ENCODE peak calls at places on chromosomes 7 and 10, in nine cellular contexts. Z is choroid plexus epithelial cell, A is aorta, D is A549, Q is brain microvascular endothelial cell, L is transverse colon, W is astrocyte, N is fibroblast of lung, S is esophagus squamous epithelium. J is an unnamed sample.

GRCh38 chr7:105264707-105265106 is 124.0 kb downstream of the SRPK2 start:
- DNase-seq in S (no peak), A (no peak), W (no peak), Q (no peak), Z (no peak), L (no peak), N (no peak), D (no peak), J (no peak)

GRCh38 chr10:58967551-58968418 is 208.7 kb upstream of the PHYHIPL start:
- DNase-seq in L (no peak), W (no peak), Z (no peak), S (no peak), A (peak), N (no peak), D (peak), Q (no peak), J (no peak)

GRCh38 chr7:90661290-90662151 is 65.4 kb downstream of the CDK14 start:
- DNase-seq in Z (peak), L (no peak), Q (peak), N (peak), S (no peak), W (peak), A (no peak), D (no peak), J (no peak)

GRCh38 chr10:63256047-63256773 is 123.1 kb downstream of the NRBF2 start:
- DNase-seq in N (peak), Z (peak), L (no peak), W (no peak), Q (no peak), S (no peak), A (no peak), D (no peak), J (no peak)

GRCh38 chr10:1015688-1016087 is 10.0 kb downstream of the IDI2 start:
- DNase-seq in Z (no peak), D (no peak), S (no peak), Q (no peak), A (no peak), W (no peak), L (no peak), N (no peak), J (no peak)

GRCh38 chr10:49691588-49691987 is 12.1 kb downstream of the C10orf53 start:
- DNase-seq in N (no peak), A (no peak), L (no peak), W (no peak), Q (no peak), Z (no peak), S (no peak), D (no peak), J (no peak)

GRCh38 chr7:100689230-100690135 is 4.6 kb downstream of the GIGYF1 start:
- DNase-seq in Z (no peak), S (no peak), D (no peak), Q (no peak), L (no peak), N (no peak), W (no peak), A (peak), J (no peak)

GRCh38 chr7:113796557-113796956 is 122.3 kb downstream of the PPP1R3A start:
- DNase-seq in L (no peak), A (no peak), W (peak), N (peak), D (no peak), S (no peak), Q (peak), Z (peak), J (no peak)

GRCh38 chr7:96973986-96974385 is 31.4 kb upstream of the DLX6 start:
- DNase-seq in N (no peak), A (peak), W (peak), D (no peak), Q (peak), L (no peak), Z (peak), S (no peak), J (no peak)

GRCh38 chr7:29239638-29240037 is 45.1 kb downstream of the CHN2 start:
- DNase-seq in W (no peak), A (no peak), N (no peak), Z (peak), L (no peak), Q (no peak), S (no peak), D (peak), J (no peak)

GRCh38 chr10:99524050-99524666 is 8.6 kb upstream of the NKX2-3 start:
- DNase-seq in S (no peak), L (no peak), D (no peak), Z (no peak), A (no peak), N (no peak), Q (no peak), W (no peak), J (no peak)

GRCh38 chr10:48213047-48213446 is 61.4 kb downstream of the FRMPD2 start:
- DNase-seq in Z (no peak), N (no peak), S (no peak), Q (no peak), A (no peak), L (no peak), W (no peak), D (no peak), J (no peak)

GRCh38 chr10:97278491-97278989 is 13.9 kb downstream of the ARHGAP19 start:
- DNase-seq in W (peak), Z (peak), S (no peak), D (peak), A (no peak), Q (peak), L (no peak), N (peak), J (no peak)

GRCh38 chr7:151152935-151153513 is 14.5 kb downstream of the GBX1 start:
- DNase-seq in L (no peak), Z (no peak), W (no peak), Q (no peak), D (no peak), N (no peak), S (no peak), A (no peak), J (no peak)

GRCh38 chr10:12191715-12192114 is 4.0 kb downstream of the NUDT5 start:
- DNase-seq in Q (no peak), W (no peak), A (no peak), N (peak), S (no peak), L (no peak), Z (no peak), D (no peak), J (no peak)

GRCh38 chr7:138838166-138838565 is 40.2 kb upstream of the ATP6V0A4 start:
- DNase-seq in S (no peak), Z (no peak), Q (no peak), D (no peak), L (no peak), N (no peak), A (no peak), W (no peak), J (no peak)

GRCh38 chr7:44882899-44883298 is 2.4 kb downstream of the PURB start:
- DNase-seq in A (no peak), N (no peak), S (no peak), W (peak), Q (no peak), Z (peak), D (no peak), L (no peak), J (no peak)

GRCh38 chr7:32957326-32958045 is at the start of gene FKBP9:
- DNase-seq in D (peak), L (peak), Z (peak), N (peak), W (peak), A (peak), Q (peak), S (no peak), J (peak)

GRCh38 chr7:96144260-96144526 is 177.7 kb downstream of the SLC25A13 start:
- DNase-seq in L (no peak), N (no peak), W (no peak), A (no peak), S (no peak), Q (no peak), D (no peak), Z (peak), J (no peak)

GRCh38 chr7:12289996-12290395 is 78.9 kb downstream of the TMEM106B start:
- DNase-seq in S (no peak), L (no peak), W (no peak), A (no peak), Q (no peak), D (no peak), Z (no peak), N (no peak), J (no peak)

GRCh38 chr7:19619122-19619521 is 89.7 kb downstream of the POLR1F start:
- DNase-seq in Q (no peak), W (no peak), Z (peak), D (no peak), S (no peak), L (no peak), N (no peak), A (no peak), J (no peak)

GRCh38 chr10:121645696-121646095 is 47.5 kb upstream of the FGFR2 start:
- DNase-seq in S (no peak), Z (no peak), N (no peak), Q (no peak), W (no peak), L (no peak), D (no peak), A (no peak), J (no peak)

GRCh38 chr7:2019693-2020511 is 212.8 kb downstream of the MAD1L1 start:
- DNase-seq in A (peak), Z (peak), S (peak), D (no peak), N (peak), W (peak), L (peak), Q (peak), J (peak)

GRCh38 chr7:12731214-12731656 is 43.8 kb downstream of the ARL4A start:
- DNase-seq in Q (no peak), D (no peak), L (no peak), A (no peak), Z (peak), N (peak), W (no peak), S (no peak), J (no peak)

GRCh38 chr7:96136600-96137239 is 185.2 kb downstream of the SLC25A13 start:
- DNase-seq in Z (no peak), S (no peak), A (no peak), W (no peak), D (no peak), N (no peak), L (no peak), Q (no peak), J (no peak)

GRCh38 chr7:141660259-141660658 is 41.7 kb downstream of the DENND11 start:
- DNase-seq in A (peak), S (no peak), W (no peak), L (no peak), Z (no peak), N (no peak), Q (no peak), D (no peak), J (peak)

GRCh38 chr7:147265528-147265927 is 1148.9 kb downstream of the CNTNAP2 start:
- DNase-seq in N (no peak), D (no peak), Q (no peak), S (no peak), Z (no peak), L (no peak), A (no peak), W (no peak), J (no peak)

GRCh38 chr10:82319558-82319957 is 444.6 kb downstream of the NRG3 start:
- DNase-seq in L (no peak), A (no peak), S (no peak), D (no peak), Q (no peak), N (no peak), W (no peak), Z (no peak), J (no peak)

GRCh38 chr7:27346531-27347260 is 104.1 kb downstream of the EVX1 start:
- DNase-seq in L (peak), A (peak), N (peak), W (peak), D (peak), Q (peak), S (no peak), Z (peak), J (no peak)

GRCh38 chr10:18501198-18501597 is 150.2 kb downstream of the NSUN6 start:
- DNase-seq in L (no peak), D (peak), A (no peak), N (peak), Z (peak), Q (peak), S (no peak), W (peak), J (no peak)

GRCh38 chr7:90595341-90595800 is 750 bp upstream of the CDK14 start:
- DNase-seq in A (no peak), S (no peak), Q (peak), W (no peak), Z (peak), N (peak), L (no peak), D (no peak), J (no peak)

GRCh38 chr10:65335311-65335710 is 1590.5 kb upstream of the LRRTM3 start:
- DNase-seq in S (no peak), A (no peak), L (no peak), Z (no peak), D (no peak), N (no peak), W (no peak), Q (no peak), J (no peak)

GRCh38 chr7:41268874-41269273 is 434.0 kb downstream of the INHBA start:
- DNase-seq in L (no peak), A (no peak), Q (no peak), D (no peak), Z (no peak), S (no peak), N (no peak), W (peak), J (no peak)

GRCh38 chr7:74269757-74270277 is 15.6 kb upstream of the RFC2 start:
- DNase-seq in Z (peak), S (no peak), D (peak), N (peak), Q (peak), W (peak), L (peak), A (peak), J (no peak)

GRCh38 chr7:48887500-48887899 is 36.8 kb upstream of the CDC14C start:
- DNase-seq in A (no peak), D (no peak), Q (no peak), N (peak), S (no peak), L (no peak), Z (peak), W (peak), J (peak)

DNA sequence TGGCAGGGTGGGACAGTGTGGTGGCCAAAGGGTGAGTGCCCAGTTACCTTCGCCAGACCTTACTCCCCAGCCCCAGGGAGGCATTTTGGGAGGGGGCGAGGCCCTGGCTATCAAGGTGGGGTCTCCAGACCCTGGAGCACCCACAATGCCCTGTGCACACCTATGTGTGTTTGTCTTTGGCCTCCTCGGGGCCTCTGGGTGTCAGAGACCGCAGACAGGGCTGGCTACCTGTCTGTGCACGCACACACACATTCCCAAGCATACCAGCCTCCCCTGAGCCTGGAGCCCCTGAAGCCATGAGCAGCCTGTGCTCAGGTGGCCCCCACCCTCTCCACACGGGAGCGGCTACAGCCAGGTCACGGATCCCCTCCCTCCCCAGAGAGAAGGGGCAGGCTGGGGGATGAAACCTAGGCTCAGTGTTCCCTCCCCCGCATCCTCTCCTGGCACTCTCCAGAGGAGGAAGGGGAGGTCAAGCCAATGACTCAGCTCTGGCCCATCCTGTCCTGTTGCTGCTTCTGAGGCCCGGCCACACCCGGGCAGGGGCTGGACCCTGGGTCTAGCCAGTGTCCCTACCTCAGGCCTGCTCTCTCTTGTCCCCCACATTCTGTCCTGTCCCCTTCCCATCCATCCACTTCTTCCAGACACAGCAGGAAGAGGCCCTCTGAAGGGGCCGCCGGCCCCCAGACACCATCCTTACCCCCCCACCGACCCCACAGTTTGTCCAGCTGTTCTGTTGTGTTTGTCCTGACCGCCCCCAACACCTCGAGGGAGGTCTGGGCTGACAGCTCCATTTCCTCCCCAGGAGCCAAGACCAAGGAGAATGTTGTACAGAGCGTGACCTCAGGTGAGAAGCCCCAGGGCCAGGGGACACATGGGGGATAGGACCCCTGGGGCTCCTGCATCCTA is 685 bp downstream of the SNCG start:
- DNase-seq in Q (peak), Z (peak), L (no peak), W (peak), S (no peak), D (peak), A (peak), N (peak), J (peak)
- H3K4me3 ChIP-seq in Q (no peak), Z (no peak), L (no peak), W (no peak), S (peak), D (peak), A (no peak), N (no peak), J (peak)

GRCh38 chr10:68329506-68329861 is 2.4 kb upstream of the HNRNPH3 start:
- DNase-seq in N (no peak), Z (no peak), L (no peak), W (no peak), A (no peak), D (no peak), Q (no peak), S (no peak), J (no peak)

GRCh38 chr10:68330852-68331454 is 911 bp upstream of the HNRNPH3 start:
- DNase-seq in S (no peak), A (peak), Z (peak), W (peak), Q (no peak), D (no peak), L (peak), N (peak), J (peak)

GRCh38 chr10:68331455-68332258 is at the start of gene HNRNPH3:
- DNase-seq in A (peak), L (peak), Q (peak), S (peak), W (peak), N (peak), Z (peak), D (peak), J (peak)

GRCh38 chr10:68332259-68333057 is at the start of gene PBLD:
- DNase-seq in Q (peak), Z (peak), A (peak), S (no peak), D (peak), L (peak), W (peak), N (peak), J (peak)

GRCh38 chr10:68327889-68328786 is 3.7 kb upstream of the HNRNPH3 start:
- DNase-seq in D (peak), Q (peak), N (peak), Z (peak), A (no peak), L (no peak), S (no peak), W (peak), J (no peak)
- H3K4me3 ChIP-seq in D (peak), Q (no peak), N (peak), Z (peak), A (no peak), L (no peak), S (no peak), W (peak), J (peak)

GRCh38 chr10:71618176-71618575 is 101.4 kb downstream of the C10orf105 start:
- DNase-seq in N (no peak), D (no peak), S (no peak), L (no peak), Z (no peak), A (no peak), W (no peak), Q (no peak), J (no peak)
- H3K4me3 ChIP-seq in N (no peak), D (no peak), S (no peak), L (no peak), Z (no peak), A (no peak), W (no peak), Q (no peak), J (no peak)

GRCh38 chr10:103181244-103181643 is 11.8 kb downstream of the NT5C2 start:
- DNase-seq in W (no peak), L (no peak), S (no peak), D (no peak), Q (no peak), Z (peak), N (no peak), A (no peak), J (no peak)
- H3K4me3 ChIP-seq in W (no peak), L (no peak), S (no peak), D (no peak), Q (no peak), Z (no peak), N (no peak), A (no peak), J (no peak)

GRCh38 chr10:101506829-101507228 is 81.2 kb downstream of the POLL start:
- DNase-seq in A (no peak), W (no peak), N (no peak), L (no peak), Q (no peak), D (no peak), Z (no peak), S (no peak), J (no peak)
- H3K4me3 ChIP-seq in A (no peak), W (no peak), N (no peak), L (no peak), Q (no peak), D (no peak), Z (no peak), S (no peak), J (no peak)

GRCh38 chr10:124453965-124454610 is 4.3 kb upstream of the NKX1-2 start:
- DNase-seq in W (no peak), L (no peak), D (no peak), A (no peak), Q (no peak), N (no peak), Z (no peak), S (no peak), J (no peak)
- H3K4me3 ChIP-seq in W (no peak), L (no peak), D (no peak), A (no peak), Q (no peak), N (no peak), Z (no peak), S (no peak), J (no peak)

DNA sequence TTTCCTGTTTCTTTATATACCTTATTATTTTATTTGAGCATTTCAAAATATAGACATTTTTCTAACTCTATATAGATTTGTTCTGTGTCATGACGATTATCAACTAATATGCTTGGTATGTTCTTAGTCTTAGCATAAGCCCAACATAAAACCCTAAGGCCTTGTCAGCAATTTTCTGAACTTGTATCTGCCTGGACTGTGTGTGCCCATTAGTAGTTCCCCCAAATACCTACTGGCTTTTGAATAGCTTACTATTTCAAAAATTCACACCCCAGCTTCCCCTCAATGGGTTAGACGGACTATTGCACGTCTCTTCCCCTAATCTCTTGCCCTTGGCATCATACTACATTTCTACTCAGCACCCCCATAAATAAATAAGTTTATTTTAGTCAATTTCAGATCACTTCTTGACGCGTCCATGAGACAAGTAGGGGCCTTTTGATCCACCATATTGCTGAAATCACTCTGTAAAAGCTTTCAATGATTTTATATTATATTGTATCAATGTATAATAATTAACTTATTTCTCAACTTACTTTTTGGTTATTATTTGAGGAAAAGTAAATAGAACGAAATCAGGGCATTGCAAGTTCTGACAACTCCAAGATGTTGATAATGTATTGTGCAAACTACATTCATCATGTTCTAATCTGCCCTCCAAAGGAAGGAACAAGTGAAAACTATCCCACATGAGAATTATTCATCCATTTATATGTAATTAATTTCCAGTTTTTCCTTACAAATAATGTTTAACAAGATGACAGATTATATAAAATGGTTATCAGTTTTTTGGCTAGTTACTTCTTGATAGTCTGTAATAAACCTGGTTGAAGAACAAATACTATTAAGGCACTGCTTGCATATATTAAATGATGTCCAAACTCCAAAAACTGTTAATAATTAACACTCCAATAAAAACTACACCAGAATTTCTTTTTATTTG is 1.1 kb upstream of the AKR1C3 start:
- DNase-seq in S (no peak), A (no peak), D (no peak), Z (no peak), L (no peak), Q (no peak), N (no peak), W (no peak), J (no peak)
- H3K4me3 ChIP-seq in S (no peak), A (no peak), D (peak), Z (no peak), L (no peak), Q (no peak), N (no peak), W (no peak), J (no peak)